ENCODE peak calls at places on chromosome 9, in nine cellular contexts. L, K, F, Y, O, I, D, V and H are unnamed samples. For H3K4me1, the result is how much of the 10 kb centered on the place peaks cover.

GRCh38 chr9:82673201-82673600 is 389.7 kb downstream of the RASEF start:
- DNase-seq in L (no peak), K (no peak), F (no peak), Y (no peak), O (no peak), I (no peak), D (no peak), V (no peak), H (no peak)

GRCh38 chr9:137128158-137129088 is 10.5 kb upstream of the GRIN1 start:
- DNase-seq in L (no peak), K (no peak), F (no peak), Y (peak), O (no peak), I (no peak), D (no peak), V (no peak), H (no peak)

GRCh38 chr9:100160021-100160420 is 61.0 kb downstream of the INVS start:
- DNase-seq in L (no peak), K (no peak), F (no peak), Y (no peak), O (no peak), I (no peak), D (no peak), V (peak), H (no peak)

GRCh38 chr9:76018244-76018643 is 127.8 kb downstream of the PCSK5 start:
- DNase-seq in L (no peak), K (no peak), F (no peak), Y (no peak), O (no peak), I (no peak), D (no peak), V (no peak), H (no peak)

GRCh38 chr9:89342948-89343347 is 24.6 kb downstream of the SECISBP2 start:
- DNase-seq in L (no peak), K (no peak), F (no peak), Y (no peak), O (no peak), I (no peak), D (no peak), V (no peak), H (no peak)

GRCh38 chr9:10272830-10273229 is 340.0 kb downstream of the PTPRD start:
- DNase-seq in L (no peak), K (no peak), F (no peak), Y (no peak), O (no peak), I (no peak), D (no peak), V (no peak), H (no peak)

GRCh38 chr9:74078647-74079046 is 418.5 kb upstream of the RORB start:
- DNase-seq in L (no peak), K (no peak), F (no peak), Y (no peak), O (no peak), I (no peak), D (no peak), V (no peak), H (no peak)

GRCh38 chr9:134492281-134492691 is 149.3 kb upstream of the COL5A1 start:
- DNase-seq in L (peak), K (no peak), F (peak), Y (peak), O (no peak), I (no peak), D (peak), V (no peak), H (no peak)

GRCh38 chr9:135920256-135920930 is 13.0 kb upstream of the CAMSAP1 start:
- DNase-seq in L (no peak), K (no peak), F (peak), Y (no peak), O (no peak), I (no peak), D (no peak), V (no peak), H (no peak)

GRCh38 chr9:90299963-90300362 is 342.7 kb downstream of the DIRAS2 start:
- DNase-seq in L (no peak), K (no peak), F (no peak), Y (no peak), O (no peak), I (no peak), D (no peak), V (no peak), H (no peak)

GRCh38 chr9:37027582-37028424 is 6.3 kb downstream of the PAX5 start:
- DNase-seq in L (peak), K (peak), F (no peak), Y (peak), O (peak), I (peak), D (peak), V (peak), H (no peak)

GRCh38 chr9:85514256-85514655 is 227.5 kb downstream of the AGTPBP1 start:
- DNase-seq in L (no peak), K (no peak), F (no peak), Y (no peak), O (no peak), I (no peak), D (no peak), V (no peak), H (no peak)

GRCh38 chr9:130150779-130151381 is 21.3 kb upstream of the NCS1 start:
- DNase-seq in L (no peak), K (peak), F (no peak), Y (no peak), O (peak), I (no peak), D (no peak), V (no peak), H (no peak)

GRCh38 chr9:95574176-95574575 is 57.4 kb upstream of the PTCH1 start:
- DNase-seq in L (no peak), K (peak), F (no peak), Y (no peak), O (no peak), I (no peak), D (no peak), V (no peak), H (no peak)
- TF ChIP-seq EP300 in L (no peak), K (no peak), F (no peak), Y (no peak), O (no peak), I (no peak), D (no peak), V (no peak), H (no peak)

DNA sequence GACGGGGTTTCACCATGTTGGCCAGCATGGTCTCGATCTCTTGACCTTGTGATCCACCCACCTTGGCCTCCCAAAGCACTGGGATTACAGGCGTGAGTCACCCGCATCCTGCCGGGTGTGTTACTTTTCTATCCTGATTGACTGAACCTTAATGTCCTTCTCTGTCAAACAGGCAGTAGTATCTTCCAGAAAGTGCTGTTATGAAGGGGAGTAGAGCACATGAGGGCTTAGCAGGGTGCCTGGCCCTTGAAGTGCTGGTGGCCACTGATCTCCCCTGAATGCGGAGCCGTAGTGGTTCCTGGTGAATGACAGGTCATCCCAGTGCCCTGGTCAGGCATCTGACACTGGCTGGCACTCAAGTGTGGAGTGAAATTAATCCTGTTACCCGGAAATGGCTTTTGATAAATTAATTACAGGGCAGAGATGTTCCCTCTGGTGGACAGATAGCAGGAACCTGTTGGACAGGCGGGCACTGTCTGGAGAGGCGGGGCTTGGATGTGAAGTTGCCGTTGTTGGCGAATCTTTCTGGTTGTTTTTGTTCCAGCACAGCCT is 28.4 kb downstream of the PRRC2B start:
- DNase-seq in L (no peak), K (peak), F (no peak), Y (peak), O (no peak), I (no peak), D (no peak), V (no peak), H (no peak)
- H3K4me1 ChIP-seq in L (under half), K (half or more), F (half or more), Y (half or more), O (under half), I (under half), D (half or more), V (under half), H (half or more)

GRCh38 chr9:92795000-92795399 is 30.4 kb upstream of the BICD2 start:
- DNase-seq in L (no peak), K (no peak), F (no peak), Y (no peak), O (no peak), I (no peak), D (no peak), V (no peak), H (no peak)

GRCh38 chr9:92786298-92786697 is 21.7 kb upstream of the BICD2 start:
- DNase-seq in L (no peak), K (no peak), F (no peak), Y (no peak), O (no peak), I (no peak), D (no peak), V (no peak), H (no peak)

GRCh38 chr9:92790542-92791527 is 26.2 kb upstream of the BICD2 start:
- DNase-seq in L (peak), K (peak), F (peak), Y (peak), O (peak), I (peak), D (peak), V (peak), H (peak)
- H3K4me3 ChIP-seq in L (no peak), K (no peak), F (no peak), Y (peak), O (no peak), I (no peak), D (no peak), V (no peak), H (no peak)

GRCh38 chr9:96345551-96345950 is 38.0 kb downstream of the SLC35D2 start:
- DNase-seq in L (no peak), K (no peak), F (no peak), Y (no peak), O (no peak), I (no peak), D (no peak), V (no peak), H (no peak)

GRCh38 chr9:96348261-96348660 is 35.2 kb downstream of the SLC35D2 start:
- DNase-seq in L (no peak), K (no peak), F (no peak), Y (no peak), O (no peak), I (no peak), D (no peak), V (no peak), H (no peak)

GRCh38 chr9:96340707-96341106 is 38.7 kb upstream of the HSD17B3 start:
- DNase-seq in L (no peak), K (no peak), F (no peak), Y (no peak), O (no peak), I (no peak), D (no peak), V (no peak), H (no peak)

GRCh38 chr9:96342553-96343245 is 40.7 kb upstream of the HSD17B3 start:
- DNase-seq in L (no peak), K (no peak), F (no peak), Y (no peak), O (no peak), I (no peak), D (peak), V (no peak), H (no peak)

GRCh38 chr9:96344458-96345180 is 38.9 kb downstream of the SLC35D2 start:
- DNase-seq in L (peak), K (peak), F (peak), Y (peak), O (peak), I (no peak), D (peak), V (no peak), H (peak)
- TF ChIP-seq EP300 in L (no peak), K (no peak), F (no peak), Y (peak), O (no peak), I (no peak), D (no peak), V (no peak), H (no peak)

DNA sequence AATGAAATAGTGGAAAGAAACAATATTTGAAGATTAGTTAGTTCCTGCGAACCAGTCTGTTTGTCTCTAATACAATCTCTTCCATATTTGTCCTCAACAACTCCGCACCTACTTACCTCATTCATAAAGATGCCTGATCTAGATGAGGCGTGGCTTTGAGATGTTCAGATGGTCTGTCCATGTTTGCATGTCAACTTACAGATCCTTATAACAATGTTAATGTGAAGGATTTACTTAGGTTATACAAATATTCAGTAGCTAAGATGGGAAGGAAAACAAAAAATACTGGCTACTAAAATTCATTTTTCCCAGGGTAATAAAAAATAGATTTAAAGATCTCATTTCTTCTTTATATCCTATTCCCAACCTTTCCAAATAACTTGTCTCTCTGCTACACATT is 8.3 kb downstream of the CDC14B start:
- DNase-seq in L (no peak), K (no peak), F (no peak), Y (no peak), O (no peak), I (no peak), D (no peak), V (no peak), H (no peak)
- H3K4me1 ChIP-seq in L (under half), K (under half), F (under half), Y (under half), O (under half), I (under half), D (under half), V (under half), H (under half)

DNA sequence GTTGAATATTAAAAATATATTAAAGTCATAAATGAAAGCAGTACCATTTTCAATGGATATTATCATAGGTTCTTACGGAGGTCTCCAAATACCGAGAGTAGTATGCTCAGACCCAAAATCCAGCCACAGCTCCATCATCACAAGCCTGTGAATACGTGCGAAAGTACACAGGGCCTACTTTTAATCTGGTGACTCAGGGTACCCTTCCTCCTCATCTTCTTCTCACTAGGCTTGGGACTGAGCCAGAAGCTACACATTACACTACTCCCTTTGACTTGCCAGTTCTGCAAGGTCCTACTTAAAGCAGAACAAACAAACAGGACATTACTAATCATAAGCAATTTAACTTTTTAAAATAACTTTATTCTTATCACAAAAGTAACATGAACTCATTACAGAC is 7.6 kb upstream of the RIC1 start:
- DNase-seq in L (no peak), K (peak), F (no peak), Y (no peak), O (no peak), I (no peak), D (no peak), V (no peak), H (no peak)
- H3K4me3 ChIP-seq in L (no peak), K (no peak), F (no peak), Y (no peak), O (no peak), I (no peak), D (no peak), V (no peak), H (no peak)

GRCh38 chr9:14770592-14770991 is 48.1 kb upstream of the CER1 start:
- DNase-seq in L (no peak), K (no peak), F (no peak), Y (no peak), O (no peak), I (no peak), D (no peak), V (no peak), H (no peak)

GRCh38 chr9:14766299-14766698 is 43.8 kb upstream of the CER1 start:
- DNase-seq in L (no peak), K (no peak), F (no peak), Y (no peak), O (no peak), I (no peak), D (no peak), V (no peak), H (no peak)

GRCh38 chr9:14769235-14769580 is 46.7 kb upstream of the CER1 start:
- DNase-seq in L (no peak), K (peak), F (no peak), Y (no peak), O (peak), I (no peak), D (no peak), V (no peak), H (no peak)

GRCh38 chr9:14768561-14769234 is 46.2 kb upstream of the CER1 start:
- DNase-seq in L (peak), K (peak), F (no peak), Y (peak), O (peak), I (no peak), D (peak), V (no peak), H (no peak)
- TF ChIP-seq EP300 in L (no peak), K (no peak), F (no peak), Y (no peak), O (no peak), I (no peak), D (no peak), V (no peak), H (no peak)

GRCh38 chr9:128552744-128553221 is 396 bp downstream of the SPTAN1 start:
- DNase-seq in L (no peak), K (peak), F (peak), Y (peak), O (peak), I (peak), D (peak), V (no peak), H (no peak)

GRCh38 chr9:128553695-128554094 is 1.3 kb downstream of the SPTAN1 start:
- DNase-seq in L (no peak), K (peak), F (no peak), Y (no peak), O (no peak), I (no peak), D (no peak), V (no peak), H (no peak)

GRCh38 chr9:128550770-128551651 is 1.4 kb upstream of the SPTAN1 start:
- DNase-seq in L (no peak), K (no peak), F (peak), Y (no peak), O (peak), I (peak), D (peak), V (no peak), H (no peak)

GRCh38 chr9:128551652-128552152 is 685 bp upstream of the SPTAN1 start:
- DNase-seq in L (no peak), K (no peak), F (no peak), Y (no peak), O (no peak), I (no peak), D (no peak), V (no peak), H (no peak)

DNA sequence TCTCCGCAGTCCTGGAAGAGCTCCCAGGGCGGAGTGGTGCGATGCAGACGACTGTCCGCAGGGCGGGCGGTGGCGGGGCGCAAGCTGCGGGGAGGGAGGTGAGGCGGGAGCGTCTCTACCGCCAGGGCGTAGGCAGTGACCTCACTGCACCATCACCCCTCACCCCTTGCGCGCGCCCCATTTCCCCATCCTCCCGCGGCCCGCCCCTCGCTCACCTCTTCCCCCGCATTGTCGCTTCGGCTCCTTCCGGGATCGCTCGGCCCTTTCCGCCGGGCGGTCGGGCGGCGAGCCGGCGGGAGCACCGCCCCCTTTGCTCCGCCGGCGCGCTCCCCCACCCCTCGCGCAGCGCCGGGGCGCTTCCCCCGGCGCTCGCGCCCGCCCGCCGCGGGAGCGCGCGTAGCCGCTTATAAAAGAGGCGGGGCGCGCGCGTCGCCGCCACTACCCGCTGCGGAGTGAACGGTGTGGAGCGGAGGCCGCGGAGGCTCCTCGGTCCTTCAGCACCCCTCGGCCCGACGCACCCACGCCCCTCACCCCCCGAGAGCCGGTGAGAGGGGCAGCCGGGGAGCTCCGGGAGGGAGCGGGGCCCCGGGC is at the start of gene SPTAN1:
- DNase-seq in L (peak), K (peak), F (peak), Y (peak), O (peak), I (peak), D (peak), V (peak), H (peak)
- H3K4me1 ChIP-seq in L (under half), K (under half), F (half or more), Y (under half), O (under half), I (under half), D (under half), V (under half), H (half or more)

GRCh38 chr9:71646131-71646530 is 122.2 kb downstream of the CEMIP2 start:
- DNase-seq in L (no peak), K (no peak), F (no peak), Y (no peak), O (no peak), I (no peak), D (no peak), V (no peak), H (no peak)

GRCh38 chr9:71648453-71648852 is 119.9 kb downstream of the CEMIP2 start:
- DNase-seq in L (no peak), K (no peak), F (no peak), Y (no peak), O (peak), I (no peak), D (no peak), V (no peak), H (peak)

GRCh38 chr9:71644819-71645362 is 123.4 kb downstream of the CEMIP2 start:
- DNase-seq in L (no peak), K (no peak), F (no peak), Y (no peak), O (no peak), I (no peak), D (no peak), V (no peak), H (peak)

GRCh38 chr9:71643330-71643729 is 125.0 kb downstream of the CEMIP2 start:
- DNase-seq in L (no peak), K (no peak), F (no peak), Y (no peak), O (no peak), I (no peak), D (no peak), V (no peak), H (no peak)

DNA sequence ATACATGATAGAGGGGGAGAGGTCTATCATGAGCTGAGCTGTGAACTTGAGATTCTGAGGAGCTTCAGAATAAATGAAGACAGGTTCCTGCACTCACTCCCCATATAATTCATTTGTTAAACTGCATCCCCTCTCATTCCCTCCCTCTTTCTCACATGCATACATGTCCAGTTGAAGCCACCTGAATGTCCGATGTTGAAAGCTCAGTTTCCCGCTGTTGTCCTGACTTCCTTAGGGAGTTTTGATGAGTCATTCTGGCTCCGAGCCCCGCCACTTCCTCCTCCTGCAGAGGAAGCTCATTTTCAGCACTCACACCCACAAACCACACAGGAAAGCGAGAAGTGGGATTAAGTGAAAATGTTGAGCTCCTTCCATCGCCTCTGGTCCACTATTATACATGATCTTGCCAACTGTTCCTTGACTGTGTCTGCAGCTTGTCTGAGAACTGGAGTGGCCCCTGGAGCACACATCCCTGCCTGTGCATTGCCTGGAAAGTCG is 121.2 kb downstream of the CEMIP2 start:
- DNase-seq in L (peak), K (peak), F (peak), Y (no peak), O (peak), I (no peak), D (peak), V (peak), H (peak)
- H3K4me3 ChIP-seq in L (no peak), K (no peak), F (no peak), Y (no peak), O (peak), I (no peak), D (no peak), V (no peak), H (no peak)

GRCh38 chr9:127923046-127923445 is 6.2 kb upstream of the ST6GALNAC4 start:
- DNase-seq in L (no peak), K (no peak), F (no peak), Y (peak), O (no peak), I (no peak), D (peak), V (no peak), H (no peak)
- TF ChIP-seq EP300 in L (no peak), K (no peak), F (no peak), Y (no peak), O (no peak), I (no peak), D (no peak), V (no peak), H (no peak)